ENCODE peak calls at places on chromosomes 12 and 14, in nine cellular contexts. F is colonic mucosa, O is GM10248, E is PC-3, Z is cardiac muscle cell, U is fibroblast of the aortic adventitia, Q is foreskin fibroblast, H is fibroblast of pulmonary artery, R is left ventricle myocardium inferior. C is an unnamed sample.

GRCh38 chr12:25005376-25005775 is 56.5 kb upstream of the BCAT1 start:
- DNase-seq in O (no peak), U (no peak), H (no peak), F (no peak), Z (no peak), E (no peak), R (no peak), Q (no peak), C (no peak)

GRCh38 chr12:38118632-38119031 is 197.9 kb upstream of the ALG10B start:
- DNase-seq in H (no peak), O (no peak), F (no peak), Q (no peak), U (no peak), E (no peak), R (no peak), Z (no peak), C (no peak)

GRCh38 chr12:55728932-55729591 is at the start of gene CD63:
- DNase-seq in F (peak), O (peak), Q (peak), E (peak), R (peak), Z (peak), H (peak), U (peak), C (peak)

GRCh38 chr12:100573499-100574261 is at the start of gene GAS2L3:
- DNase-seq in E (peak), U (peak), Q (peak), R (peak), O (peak), F (peak), Z (peak), H (peak), C (peak)

GRCh38 chr12:69421548-69421947 is 48.6 kb upstream of the FRS2 start:
- DNase-seq in U (no peak), E (no peak), F (no peak), Q (no peak), H (no peak), O (no peak), R (no peak), Z (no peak), C (no peak)

GRCh38 chr14:101561145-101561896 is at the start of gene DIO3:
- DNase-seq in U (no peak), Z (peak), R (no peak), O (no peak), H (no peak), F (peak), Q (no peak), E (peak), C (peak)

GRCh38 chr14:21300892-21301291 is 21.0 kb downstream of the RPGRIP1 start:
- DNase-seq in O (peak), U (no peak), E (no peak), H (no peak), Q (no peak), R (peak), F (no peak), Z (peak), C (no peak)

GRCh38 chr14:79278286-79278797 is 933.0 kb downstream of the DIO2 start:
- DNase-seq in Z (no peak), Q (no peak), O (no peak), R (no peak), U (no peak), F (peak), E (peak), H (no peak), C (no peak)

GRCh38 chr14:101721951-101722661 is 39.4 kb upstream of the PPP2R5C start:
- DNase-seq in R (no peak), H (peak), O (no peak), F (peak), U (no peak), E (peak), Q (peak), Z (no peak), C (peak)

GRCh38 chr12:106274575-106275081 is 26.8 kb upstream of the CKAP4 start:
- DNase-seq in U (peak), O (no peak), Z (no peak), H (peak), Q (no peak), R (no peak), F (no peak), E (no peak), C (no peak)

GRCh38 chr12:53735556-53735955 is 8.3 kb upstream of the CALCOCO1 start:
- DNase-seq in U (no peak), R (peak), H (no peak), O (no peak), Q (no peak), F (no peak), Z (no peak), E (no peak), C (no peak)

GRCh38 chr12:24798335-24798734 is 150.6 kb downstream of the BCAT1 start:
- DNase-seq in H (no peak), F (no peak), Z (no peak), E (no peak), O (peak), U (no peak), R (no peak), Q (no peak), C (no peak)

GRCh38 chr14:57009585-57010515 is 199.6 kb upstream of the OTX2 start:
- DNase-seq in E (no peak), O (no peak), Z (peak), Q (no peak), R (no peak), H (no peak), F (no peak), U (no peak), C (no peak)

GRCh38 chr12:27289414-27289813 is 43.2 kb upstream of the BMAL2 start:
- DNase-seq in Z (no peak), O (no peak), U (no peak), F (no peak), E (no peak), Q (no peak), R (no peak), H (no peak), C (peak)

GRCh38 chr12:119153477-119154434 is 25.0 kb upstream of the HSPB8 start:
- DNase-seq in E (peak), R (peak), H (peak), Q (no peak), U (peak), F (peak), O (no peak), Z (peak), C (peak)

GRCh38 chr14:56715938-56716337 is 94.3 kb downstream of the OTX2 start:
- DNase-seq in Q (no peak), O (no peak), R (no peak), U (no peak), F (no peak), E (no peak), H (no peak), Z (no peak), C (no peak)

DNA sequence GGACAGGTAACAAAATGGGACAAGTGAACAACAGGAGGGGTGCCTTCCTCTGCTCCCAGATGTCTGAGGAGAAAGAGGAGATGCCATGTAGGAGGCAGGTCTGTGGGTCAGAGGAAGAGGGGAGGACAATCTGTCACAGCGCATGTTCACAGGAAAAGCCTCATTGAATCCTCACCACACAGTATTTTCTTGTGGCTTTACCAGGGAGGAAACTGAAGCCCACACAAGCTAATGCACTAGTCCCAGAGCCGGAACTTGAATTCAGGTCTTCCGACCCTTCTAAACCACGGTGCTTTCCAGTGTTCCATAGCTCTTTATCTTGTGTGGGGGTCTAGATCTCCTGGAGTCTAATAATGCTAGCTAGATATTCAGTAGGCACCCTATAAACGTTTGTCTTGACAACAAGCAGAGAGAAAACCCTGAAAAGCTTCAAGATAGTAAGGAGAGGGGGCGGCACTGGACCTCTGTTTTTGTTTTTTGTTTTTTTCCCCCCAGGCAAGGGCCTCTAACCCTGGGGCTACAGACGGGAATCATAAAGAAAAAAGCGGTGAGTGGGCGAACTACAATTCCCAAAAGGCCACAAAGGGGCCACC is 374 bp upstream of the SHMT2 start:
- DNase-seq in R (no peak), H (no peak), E (no peak), Q (no peak), Z (no peak), O (no peak), U (no peak), F (no peak), C (peak)
- TF ChIP-seq CTCF in R (peak), H (no peak), E (no peak), Q (no peak), Z (no peak), O (no peak), U (peak), F (no peak), C (peak)

GRCh38 chr14:22875003-22875747 is 3.6 kb downstream of the LRP10 start:
- DNase-seq in U (no peak), H (no peak), F (no peak), Q (no peak), E (no peak), Z (no peak), R (no peak), O (no peak), C (no peak)

GRCh38 chr14:22871200-22871961 is at the start of gene LRP10:
- DNase-seq in U (peak), H (peak), Z (peak), E (peak), R (peak), F (peak), O (peak), Q (peak), C (peak)

GRCh38 chr14:22870811-22871199 is 735 bp upstream of the LRP10 start:
- DNase-seq in H (no peak), R (no peak), Q (no peak), U (no peak), E (no peak), O (no peak), Z (no peak), F (no peak), C (no peak)

GRCh38 chr14:22871962-22872832 is 657 bp downstream of the LRP10 start:
- DNase-seq in H (peak), O (peak), E (peak), R (peak), Z (peak), Q (peak), F (peak), U (peak), C (peak)

GRCh38 chr14:22872833-22873520 is 1.4 kb downstream of the LRP10 start:
- DNase-seq in O (no peak), Z (no peak), U (no peak), E (no peak), R (no peak), H (peak), F (no peak), Q (no peak), C (no peak)
- TF ChIP-seq CTCF in O (no peak), Z (no peak), U (no peak), E (no peak), R (peak), H (no peak), F (no peak), Q (no peak), C (no peak)

DNA sequence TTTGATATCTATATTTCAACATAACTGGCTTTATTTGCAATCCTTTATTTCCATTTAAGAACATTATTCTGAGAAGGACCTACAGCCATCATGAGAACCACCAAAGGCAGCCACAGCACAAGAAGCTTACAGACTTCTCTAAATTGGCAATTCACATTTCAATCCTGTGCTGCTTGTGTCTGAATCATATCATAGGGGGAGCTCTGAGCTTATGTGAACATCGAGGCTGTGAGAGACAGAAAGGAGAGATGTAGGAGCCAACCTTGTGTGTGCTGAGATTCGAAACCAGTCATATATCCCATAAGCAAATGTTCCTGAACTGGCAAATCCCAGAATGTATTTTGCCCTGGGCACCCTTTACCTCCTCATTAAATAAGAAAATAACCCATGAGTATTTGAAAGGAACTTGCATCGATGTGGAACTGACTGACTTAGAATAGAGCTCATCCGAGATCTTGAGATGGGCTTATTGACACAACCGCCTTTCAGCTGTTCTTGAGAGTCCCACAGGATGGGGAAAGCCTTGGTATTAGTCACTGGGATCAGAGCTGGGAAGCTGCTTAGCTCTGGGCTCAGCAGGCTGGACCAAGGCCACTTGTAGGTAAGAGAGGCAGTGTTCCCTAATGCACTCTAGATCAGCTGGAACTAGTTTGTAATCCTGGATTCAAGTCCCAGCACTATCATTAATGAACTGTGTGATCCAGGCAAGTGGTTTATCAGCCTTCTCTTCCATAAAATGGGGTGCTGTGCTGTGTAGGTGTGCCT is 329.8 kb downstream of the CACNA1C start:
- DNase-seq in R (no peak), Z (no peak), E (no peak), F (no peak), Q (no peak), U (peak), H (no peak), O (no peak), C (peak)
- TF ChIP-seq CTCF in R (peak), Z (peak), E (no peak), F (no peak), Q (no peak), U (no peak), H (no peak), O (peak), C (no peak)

DNA sequence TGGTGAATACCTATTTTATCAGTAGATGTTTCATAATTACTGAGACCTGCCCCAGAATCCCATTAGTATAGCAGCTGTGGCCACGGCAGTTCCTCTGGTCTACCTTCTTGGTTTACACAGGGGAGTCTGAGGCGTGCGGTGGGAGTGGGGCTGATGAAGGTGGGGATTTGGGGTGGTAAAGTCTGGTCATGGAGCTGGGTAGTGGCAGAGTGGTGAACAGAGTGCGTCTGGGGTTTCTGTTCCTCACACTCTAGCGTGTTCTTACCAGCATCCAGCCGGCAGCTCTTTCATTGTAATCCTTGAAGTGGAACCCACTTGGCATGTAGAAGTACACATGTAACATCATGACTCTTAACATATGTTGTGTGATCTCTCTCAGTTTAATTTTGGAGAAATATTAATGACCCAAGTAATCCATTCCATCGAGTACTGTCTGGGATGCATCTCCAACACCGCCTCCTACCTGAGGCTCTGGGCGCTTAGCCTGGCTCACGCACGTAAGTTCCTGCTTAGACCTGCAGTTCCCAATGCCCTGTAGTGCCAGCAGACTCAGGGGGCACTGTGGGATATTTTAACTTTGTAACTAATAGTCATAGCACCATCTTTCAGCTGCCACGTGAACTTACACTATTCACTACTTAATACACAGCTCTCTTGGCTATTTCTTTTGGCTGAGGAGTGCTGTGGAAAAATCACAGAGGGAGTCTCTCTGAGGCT is 7.9 kb upstream of the DNAH10 start:
- DNase-seq in E (no peak), H (no peak), F (no peak), Z (no peak), Q (no peak), R (no peak), U (no peak), O (no peak), C (no peak)
- TF ChIP-seq CTCF in E (no peak), H (no peak), F (no peak), Z (no peak), Q (no peak), R (no peak), U (no peak), O (no peak), C (no peak)

GRCh38 chr12:67893003-67893402 is 96.2 kb upstream of the IFNG-AS1 start:
- DNase-seq in R (no peak), Z (no peak), Q (no peak), O (no peak), F (no peak), H (no peak), E (no peak), U (no peak), C (no peak)
- TF ChIP-seq CTCF in R (no peak), Z (no peak), Q (no peak), O (no peak), F (no peak), H (no peak), E (no peak), U (no peak), C (no peak)

DNA sequence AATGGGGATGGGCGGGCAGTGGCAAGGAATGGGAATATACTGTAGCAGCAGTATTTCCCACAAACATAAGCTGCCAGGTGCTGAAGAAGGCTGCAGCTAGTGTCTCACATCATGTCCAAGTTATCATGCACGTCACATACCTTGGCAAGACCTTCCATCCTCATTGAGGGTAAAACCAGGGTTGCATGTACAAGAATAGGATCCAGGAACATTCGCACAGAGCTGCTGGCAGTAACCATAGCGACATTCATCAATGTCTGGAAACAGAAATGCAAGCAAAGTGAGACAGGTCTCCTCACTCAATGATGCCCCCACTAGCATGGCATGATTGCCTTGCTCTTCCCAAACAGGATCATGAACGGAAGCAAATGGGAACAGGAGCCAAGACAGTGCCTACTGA is 23.7 kb upstream of the TC2N start:
- DNase-seq in Z (no peak), H (no peak), O (no peak), R (no peak), Q (no peak), F (no peak), E (no peak), U (peak), C (no peak)
- TF ChIP-seq CTCF in Z (no peak), H (no peak), O (no peak), R (no peak), Q (no peak), F (no peak), E (no peak), U (no peak), C (no peak)

GRCh38 chr12:4269279-4269991 is 4.1 kb upstream of the CCND2 start:
- DNase-seq in U (no peak), E (no peak), R (peak), O (peak), F (peak), H (peak), Q (no peak), Z (peak), C (peak)
- TF ChIP-seq CTCF in U (no peak), E (no peak), R (peak), O (peak), F (no peak), H (no peak), Q (no peak), Z (peak), C (no peak)

GRCh38 chr12:132416121-132416673 is 73.8 kb upstream of the FBRSL1 start:
- DNase-seq in H (no peak), F (no peak), U (no peak), O (no peak), E (no peak), R (no peak), Q (no peak), Z (no peak), C (no peak)

GRCh38 chr12:132415456-132416120 is 74.4 kb upstream of the FBRSL1 start:
- DNase-seq in Z (no peak), U (no peak), Q (no peak), R (no peak), E (no peak), H (no peak), F (no peak), O (no peak), C (no peak)

GRCh38 chr12:132411457-132411856 is 78.5 kb upstream of the FBRSL1 start:
- DNase-seq in R (no peak), H (no peak), F (no peak), O (no peak), U (no peak), Z (no peak), E (no peak), Q (no peak), C (no peak)

GRCh38 chr12:132414634-132415340 is 75.2 kb upstream of the FBRSL1 start:
- DNase-seq in O (peak), F (peak), E (peak), Z (peak), U (peak), R (peak), H (peak), Q (peak), C (peak)

GRCh38 chr12:132413931-132414588 is 75.9 kb upstream of the FBRSL1 start:
- DNase-seq in F (no peak), R (no peak), O (peak), H (no peak), U (no peak), E (peak), Q (no peak), Z (peak), C (no peak)
- TF ChIP-seq CTCF in F (peak), R (peak), O (peak), H (peak), U (peak), E (peak), Q (peak), Z (peak), C (peak)